ENCODE peak calls at places on chromosomes 13 and 19, in four cellular contexts. R is astrocyte of the cerebellum, U is ascending aorta, L is brain microvascular endothelial cell. M is an unnamed sample.

GRCh38 chr19:21604351-21604926 is 99.0 kb downstream of the ZNF429 start:
- DNase-seq in L (no peak), R (no peak), U (no peak), M (peak)

GRCh38 chr19:47270408-47270807 is 4.3 kb upstream of the INAFM1 start:
- DNase-seq in U (no peak), L (no peak), R (no peak), M (no peak)

GRCh38 chr13:36214163-36214921 is at the start of gene SOHLH2:
- DNase-seq in L (no peak), U (no peak), R (no peak), M (no peak)

GRCh38 chr19:10962863-10963262 is 2.0 kb downstream of the SMARCA4 start:
- DNase-seq in U (no peak), R (no peak), L (no peak), M (no peak)

GRCh38 chr19:10203686-10204085 is 8.9 kb upstream of the DNMT1 start:
- DNase-seq in U (no peak), L (no peak), R (no peak), M (no peak)

GRCh38 chr13:39410089-39410901 is 192.7 kb downstream of the LHFPL6 start:
- DNase-seq in R (peak), L (no peak), U (no peak), M (peak)

GRCh38 chr13:96925869-96926628 is 68.2 kb downstream of the OXGR1 start:
- DNase-seq in R (no peak), U (no peak), L (no peak), M (no peak)

GRCh38 chr13:100722517-100722916 is 47.9 kb upstream of the TMTC4 start:
- DNase-seq in L (no peak), R (no peak), U (no peak), M (no peak)

GRCh38 chr19:7849631-7850428 is 19.8 kb downstream of the EVI5L start:
- DNase-seq in R (no peak), U (no peak), L (no peak), M (no peak)

GRCh38 chr13:72648513-72649065 is 78.8 kb downstream of the MZT1 start:
- DNase-seq in R (no peak), U (no peak), L (no peak), M (peak)

GRCh38 chr13:104011505-104012270 is 945.5 kb upstream of the SLC10A2 start:
- DNase-seq in L (no peak), U (no peak), R (peak), M (no peak)

GRCh38 chr13:35219021-35219420 is 257.5 kb downstream of the MAB21L1 start:
- DNase-seq in U (no peak), R (no peak), L (no peak), M (no peak)

GRCh38 chr13:73056054-73056962 is 2.5 kb upstream of the KLF5 start:
- DNase-seq in R (peak), L (peak), U (no peak), M (peak)

GRCh38 chr13:103883152-103883551 is 816.9 kb upstream of the SLC10A2 start:
- DNase-seq in R (peak), L (peak), U (peak), M (peak)

GRCh38 chr19:48415869-48416268 is 22.4 kb downstream of the GRIN2D start:
- DNase-seq in L (no peak), R (no peak), U (no peak), M (no peak)

GRCh38 chr19:46746281-46746965 is at the start of gene STRN4:
- DNase-seq in R (no peak), U (no peak), L (no peak), M (no peak)

GRCh38 chr13:79837741-79838450 is 356.9 kb downstream of the NDFIP2 start:
- DNase-seq in U (no peak), R (no peak), L (peak), M (peak)

GRCh38 chr13:42758515-42758914 is 22.9 kb upstream of the FAM216B start:
- DNase-seq in R (no peak), L (no peak), U (no peak), M (no peak)

GRCh38 chr19:29245221-29245620 is 32.3 kb upstream of the UQCRFS1 start:
- DNase-seq in R (no peak), U (no peak), L (no peak), M (no peak)

GRCh38 chr13:72643339-72643989 is 84.0 kb downstream of the MZT1 start:
- DNase-seq in L (peak), U (no peak), R (peak), M (peak)

GRCh38 chr13:30376426-30377311 is 45.6 kb upstream of the UBE2L5 start:
- DNase-seq in R (no peak), U (no peak), L (no peak), M (no peak)

GRCh38 chr19:5547881-5548280 is 19.9 kb downstream of the TINCR start:
- DNase-seq in R (peak), L (peak), U (no peak), M (peak)

GRCh38 chr13:99796175-99796819 is 175.3 kb downstream of the ZIC5 start:
- DNase-seq in U (no peak), L (peak), R (peak), M (peak)

GRCh38 chr13:114140909-114141255 is 8.5 kb upstream of the RASA3 start:
- DNase-seq in R (no peak), L (no peak), U (no peak), M (no peak)

GRCh38 chr13:40318366-40318765 is 348.1 kb downstream of the FOXO1 start:
- DNase-seq in R (no peak), U (no peak), L (no peak), M (peak)

GRCh38 chr19:53285087-53285486 is 17.6 kb upstream of the VN1R4 start:
- DNase-seq in R (no peak), U (no peak), L (no peak), M (no peak)

GRCh38 chr19:18487576-18488402 is 34.1 kb downstream of the ELL start:
- DNase-seq in U (no peak), R (no peak), L (no peak), M (no peak)

GRCh38 chr13:110759710-110760109 is 46.2 kb downstream of the ING1 start:
- DNase-seq in L (peak), U (no peak), R (no peak), M (peak)

GRCh38 chr19:51096473-51097165 is 11.6 kb downstream of the CTU1 start:
- DNase-seq in U (no peak), R (no peak), L (no peak), M (no peak)

GRCh38 chr19:41408256-41408655 is 10.6 kb downstream of the BCKDHA start:
- DNase-seq in R (no peak), L (no peak), U (no peak), M (no peak)

GRCh38 chr19:47786566-47786965 is 8.1 kb downstream of the SELENOW start:
- DNase-seq in U (no peak), R (no peak), L (no peak), M (no peak)

GRCh38 chr19:41575998-41576397 is at the start of gene CEACAM21:
- DNase-seq in U (no peak), L (no peak), R (no peak), M (no peak)

GRCh38 chr19:35254341-35255297 is 5.8 kb downstream of the LSR start:
- DNase-seq in U (no peak), L (no peak), R (no peak), M (no peak)

GRCh38 chr13:23610966-23611486 is 40.8 kb downstream of the TNFRSF19 start:
- DNase-seq in L (peak), U (no peak), R (peak), M (peak)

GRCh38 chr19:10135551-10136334 is 16.0 kb upstream of the EIF3G start:
- DNase-seq in U (no peak), R (no peak), L (no peak), M (no peak)

GRCh38 chr19:35555301-35556005 is 8.0 kb downstream of the ATP4A start:
- DNase-seq in R (no peak), U (no peak), L (no peak), M (peak)

GRCh38 chr13:77298403-77298802 is 28.5 kb downstream of the MYCBP2 start:
- DNase-seq in U (no peak), R (no peak), L (no peak), M (no peak)

GRCh38 chr13:110312669-110313031 is 5.6 kb downstream of the COL4A2 start:
- DNase-seq in L (peak), R (no peak), U (peak), M (peak)

GRCh38 chr19:10116866-10117616 is 2.7 kb downstream of the EIF3G start:
- DNase-seq in R (no peak), U (no peak), L (no peak), M (no peak)

GRCh38 chr13:110552767-110553166 is 8.8 kb downstream of the RAB20 start:
- DNase-seq in R (no peak), L (no peak), U (no peak), M (no peak)

DNA sequence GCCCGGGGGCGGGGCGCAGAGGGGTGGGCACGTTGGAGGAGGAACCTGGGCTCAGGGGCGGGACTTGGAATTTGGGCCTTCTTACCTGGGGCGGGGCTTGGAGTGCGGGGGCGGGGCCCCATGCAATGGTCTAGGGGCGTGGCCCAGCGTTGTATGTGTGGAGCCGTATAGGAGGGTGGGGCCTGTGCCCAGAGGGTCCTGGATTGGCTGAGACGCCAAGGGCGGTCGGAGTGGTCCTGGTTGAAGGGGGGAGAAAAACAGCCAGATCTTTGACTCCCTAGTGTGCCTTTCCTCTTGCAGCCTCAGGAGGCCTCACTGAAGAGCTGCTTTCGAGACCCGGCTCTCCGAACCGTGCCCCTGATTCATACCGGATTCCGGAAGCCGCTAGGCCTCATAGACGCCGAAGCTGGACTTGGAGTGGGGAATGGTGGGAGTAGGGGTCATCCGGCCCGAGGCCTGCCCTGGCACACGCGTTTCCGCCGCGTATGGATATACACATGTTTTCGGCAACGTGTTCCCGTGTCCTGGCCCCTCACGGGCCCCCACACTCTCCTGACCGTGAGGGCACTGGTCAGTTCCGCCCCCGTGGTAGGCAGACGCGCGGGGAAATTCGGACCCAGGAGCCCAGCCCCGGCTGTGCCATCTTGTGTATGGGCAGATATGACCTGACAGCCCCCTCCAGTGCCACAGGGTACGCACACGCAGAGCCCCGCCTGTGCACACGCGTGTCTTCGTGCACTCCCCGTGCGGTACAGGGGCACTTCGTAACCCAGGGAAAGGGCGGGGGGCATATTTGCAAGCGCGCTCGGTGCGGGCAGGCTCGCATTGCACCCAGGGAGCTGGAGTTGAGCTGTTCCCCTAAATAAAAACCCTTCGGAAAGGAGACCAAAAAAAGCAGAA is 661 bp upstream of the PRR12 start:
- DNase-seq in L (peak), R (peak), U (peak), M (peak)
- TF ChIP-seq CTCF in L (peak), R (no peak), U (no peak), M (peak)

DNA sequence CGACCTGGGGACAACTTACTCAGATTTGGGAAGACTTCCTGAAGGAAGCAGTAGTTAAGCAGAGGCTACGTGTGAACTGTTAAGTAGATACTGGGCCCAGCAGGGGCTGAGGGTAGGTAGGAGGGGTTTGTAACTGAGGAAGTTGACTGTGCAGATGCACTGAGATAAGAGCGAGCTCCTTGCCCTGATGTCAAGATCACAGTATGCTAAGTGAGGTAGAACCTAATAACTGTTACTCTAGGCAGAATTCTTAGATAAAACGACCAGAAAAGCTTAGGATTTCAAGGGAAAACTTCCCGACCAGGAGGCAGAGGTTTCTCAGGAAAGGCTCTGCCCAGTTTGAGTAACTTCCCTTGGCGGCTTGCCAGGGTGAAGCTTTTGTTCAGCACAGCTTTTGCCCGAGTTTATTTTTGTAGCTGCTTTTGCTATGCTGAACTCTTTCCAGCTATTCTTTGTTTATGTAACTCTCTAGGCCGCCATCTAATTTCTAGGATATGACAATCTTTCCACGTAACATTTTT is 632.1 kb downstream of the DIAPH3 start:
- DNase-seq in R (peak), L (peak), U (peak), M (peak)
- H3K4me3 ChIP-seq in R (no peak), L (no peak), U (no peak), M (no peak)

GRCh38 chr19:44752816-44753618 is 4.5 kb downstream of the BCL3 start:
- DNase-seq in U (peak), R (peak), L (peak), M (peak)

GRCh38 chr19:44753932-44754742 is 5.6 kb downstream of the BCL3 start:
- DNase-seq in U (peak), L (peak), R (no peak), M (peak)

GRCh38 chr19:44753619-44753931 is 5.1 kb downstream of the BCL3 start:
- DNase-seq in L (no peak), R (no peak), U (no peak), M (no peak)

GRCh38 chr19:44750713-44751112 is 2.2 kb downstream of the BCL3 start:
- DNase-seq in U (no peak), L (no peak), R (no peak), M (no peak)

DNA sequence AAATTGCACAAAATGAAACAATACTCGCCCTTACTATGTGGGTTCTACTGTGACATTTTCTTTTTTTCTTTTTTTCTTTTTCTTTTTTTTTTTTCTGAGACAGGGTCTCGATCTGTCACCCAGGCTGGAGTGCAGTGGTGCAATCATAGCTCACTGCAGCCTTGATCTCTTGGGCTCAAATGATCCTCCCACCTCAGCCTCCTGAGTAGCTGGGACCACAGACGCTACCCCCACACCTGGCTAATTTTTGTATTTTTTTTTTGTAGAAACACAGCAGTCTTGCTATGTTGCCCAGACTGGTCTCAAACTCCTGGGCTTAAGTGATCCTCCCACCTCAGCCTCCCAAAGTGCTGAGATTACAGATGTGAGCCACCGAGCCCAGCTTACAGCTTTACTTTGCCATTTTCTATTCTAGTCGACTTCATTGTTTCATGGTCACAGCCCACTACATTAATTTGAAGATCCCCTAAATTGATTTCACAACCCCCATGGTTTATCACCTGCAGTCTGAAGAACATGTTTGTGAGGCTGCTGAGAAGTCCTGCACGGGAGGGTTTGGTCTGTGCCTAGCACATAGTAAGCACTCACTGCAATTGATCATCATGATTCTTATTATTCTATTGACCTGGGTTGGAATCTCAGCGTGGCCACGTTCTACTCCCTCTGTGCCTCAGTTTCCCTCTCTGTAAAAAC is 3.8 kb downstream of the BCL3 start:
- DNase-seq in R (no peak), U (no peak), L (no peak), M (no peak)
- TF ChIP-seq CTCF in R (no peak), U (no peak), L (no peak), M (no peak)

GRCh38 chr19:1861599-1862031 is 1.8 kb downstream of the KLF16 start:
- DNase-seq in R (no peak), L (no peak), U (no peak), M (no peak)
- H3K4me3 ChIP-seq in R (peak), L (peak), U (peak), M (peak)

DNA sequence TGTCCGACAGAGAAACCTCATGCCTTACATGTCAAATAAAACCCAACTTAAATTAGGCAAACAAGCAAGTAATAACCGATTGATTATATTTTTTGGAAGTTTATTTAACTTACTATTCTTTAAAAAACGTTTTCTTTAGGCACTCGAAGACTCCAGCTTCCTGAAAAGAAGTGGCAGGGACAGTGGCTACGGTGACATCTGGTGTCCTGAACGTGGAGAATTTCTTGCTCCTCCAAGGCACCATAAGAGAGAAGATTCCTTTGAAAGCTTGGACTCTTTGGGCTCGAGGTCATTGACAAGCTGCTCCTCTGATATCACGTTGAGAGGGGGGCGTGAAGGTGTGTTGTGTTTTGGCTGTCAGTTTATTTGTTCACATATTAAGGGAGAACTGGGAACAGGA is 164.4 kb downstream of the LMO7 start:
- DNase-seq in R (no peak), U (no peak), L (no peak), M (no peak)
- TF ChIP-seq CTCF in R (no peak), U (no peak), L (no peak), M (no peak)